ENCODE peak calls at places on chromosomes 16 and 17, in seven cellular contexts. K is H9, O is neuronal stem cell, W is mesendoderm, L is mesenchymal stem cell, U is H1, Y is trophoblast cell. J is an unnamed sample.

GRCh38 chr16:13919330-13919682 is 648 bp upstream of the ERCC4 start:
- DNase-seq in K (no peak), O (no peak), W (no peak), L (peak; percentile 74), U (no peak), Y (peak; percentile 63), J (peak; percentile 45)

GRCh38 chr16:54936979-54937672 is 6.5 kb downstream of the IRX5 start:
- DNase-seq in K (peak; percentile 79), O (peak; percentile 83), W (peak; percentile 82), L (peak; percentile 25), U (no peak), Y (no peak), J (no peak)

GRCh38 chr16:2532494-2533141 is 1.4 kb upstream of the CEMP1 start:
- DNase-seq in K (peak; percentile 88), O (no peak), W (peak; percentile 48), L (peak; percentile 78), U (no peak), Y (peak; percentile 84), J (peak; percentile 34)

GRCh38 chr17:4161179-4161559 is 18.2 kb downstream of the CYB5D2 start:
- DNase-seq in K (peak; percentile 71), O (no peak), W (peak; percentile 92), L (peak; percentile 94), U (peak; percentile 50), Y (peak; percentile 98), J (peak; percentile 93)

GRCh38 chr17:4035081-4035680 is 70.9 kb upstream of the ATP2A3 start:
- DNase-seq in K (no peak), O (no peak), W (no peak), L (no peak), U (no peak), Y (no peak), J (no peak)

GRCh38 chr17:27504188-27504995 is 48.1 kb downstream of the KSR1 start:
- DNase-seq in K (no peak), O (no peak), W (no peak), L (no peak), U (no peak), Y (no peak), J (no peak)

GRCh38 chr17:78493455-78494188 is 83.6 kb downstream of the DNAH17 start:
- DNase-seq in K (no peak), O (no peak), W (no peak), L (no peak), U (no peak), Y (peak; percentile 45), J (no peak)

GRCh38 chr17:15943971-15944719 is 785 bp upstream of the ADORA2B start:
- DNase-seq in K (no peak), O (no peak), W (no peak), L (peak; percentile 23), U (no peak), Y (peak; percentile 31), J (no peak)

GRCh38 chr16:72951916-72952315 is 96.0 kb downstream of the ZFHX3 start:
- DNase-seq in K (no peak), O (no peak), W (no peak), L (no peak), U (no peak), Y (no peak), J (no peak)

GRCh38 chr17:83089322-83090156 is 10.1 kb downstream of the METRNL start:
- DNase-seq in K (no peak), O (no peak), W (no peak), L (no peak), U (no peak), Y (peak; percentile 44), J (no peak)

GRCh38 chr17:83092186-83092585 is 12.8 kb downstream of the METRNL start:
- DNase-seq in K (no peak), O (no peak), W (no peak), L (no peak), U (no peak), Y (no peak), J (no peak)

GRCh38 chr17:83090424-83091256 is 11.2 kb downstream of the METRNL start:
- DNase-seq in K (no peak), O (no peak), W (no peak), L (no peak), U (no peak), Y (no peak), J (no peak)

GRCh38 chr17:83092931-83093330 is 13.5 kb downstream of the METRNL start:
- DNase-seq in K (no peak), O (no peak), W (no peak), L (no peak), U (no peak), Y (no peak), J (no peak)

DNA sequence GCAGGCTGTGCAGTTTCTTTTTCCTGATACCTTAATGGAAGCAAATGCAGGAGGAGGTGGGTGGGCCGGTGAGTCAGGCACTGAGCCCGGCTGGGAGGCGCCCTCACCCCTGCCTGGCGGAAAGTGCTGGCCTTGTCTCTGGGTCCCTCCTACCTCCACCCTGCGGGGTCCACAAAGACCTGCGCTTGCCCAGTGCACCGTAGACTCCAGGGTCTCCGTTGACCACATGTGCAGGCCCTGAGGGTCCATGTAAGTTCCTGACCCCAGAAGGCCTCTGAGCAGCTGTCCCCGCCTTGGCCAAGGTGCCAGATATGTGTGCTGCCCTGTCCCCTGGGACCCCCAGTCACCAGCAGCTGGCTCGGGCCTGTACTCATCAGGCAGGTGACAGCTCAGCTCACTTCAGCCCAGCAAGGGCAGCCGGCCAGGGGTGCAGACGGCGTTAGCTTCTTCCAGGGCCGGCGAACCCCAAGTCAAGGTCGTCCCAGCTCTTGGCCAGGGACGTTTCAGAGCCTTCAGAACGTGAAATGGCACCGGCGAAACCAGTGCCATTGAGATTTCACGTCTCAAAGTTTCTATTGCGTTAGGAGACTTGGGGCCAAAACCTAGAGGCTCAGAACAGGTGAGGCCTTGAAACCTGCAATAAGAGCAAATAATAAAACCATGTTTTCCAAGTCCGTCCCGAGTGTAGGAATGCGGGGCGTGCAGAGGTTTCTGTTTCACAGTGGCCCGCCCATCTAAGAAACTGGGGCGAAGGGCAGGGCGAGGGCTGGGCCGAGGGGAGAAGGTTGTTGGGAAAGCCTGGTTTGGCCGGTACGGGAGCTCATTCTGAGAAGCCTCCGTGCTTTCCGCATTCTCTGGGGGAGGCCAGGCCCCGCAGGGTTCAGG is 12.1 kb downstream of the METRNL start:
- DNase-seq in K (no peak), O (no peak), W (no peak), L (no peak), U (no peak), Y (peak; percentile 26), J (no peak)
- H2AK5ac ChIP-seq in K (no peak overlapping the region), O (peak overlapping the region; percentile 63), W (no peak overlapping the region), L (no peak overlapping the region), U (no peak overlapping the region), Y (no peak overlapping the region), J (peak overlapping the region; percentile 50)

DNA sequence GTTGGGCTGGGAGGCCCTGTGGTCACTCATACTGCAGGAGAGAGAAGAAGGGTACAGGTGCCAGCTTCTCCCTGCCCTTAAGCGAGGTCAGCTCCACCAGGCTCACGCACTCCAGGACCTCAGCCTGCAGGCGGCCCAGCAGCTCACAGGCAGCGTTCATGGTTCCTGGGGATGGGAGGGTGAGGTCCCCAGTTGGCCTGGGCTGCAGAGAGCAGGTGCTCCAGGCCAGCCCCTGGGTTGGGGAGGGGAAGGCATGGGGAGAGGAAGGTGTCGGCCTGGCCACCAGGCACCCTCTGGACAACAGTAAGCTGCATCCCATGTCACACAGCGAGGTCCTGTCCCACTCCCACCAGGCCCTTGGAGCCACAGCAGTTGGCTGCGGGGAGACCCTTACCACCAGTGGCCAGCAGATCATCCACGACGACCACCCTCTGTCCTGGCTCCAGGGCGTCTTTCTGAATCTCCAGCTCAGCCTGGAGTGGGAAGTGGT is 2.0 kb downstream of the APRT start:
- DNase-seq in K (peak; percentile 39), O (no peak), W (no peak), L (no peak), U (no peak), Y (no peak), J (no peak)
- H3K9ac ChIP-seq in K (no peak overlapping the region), O (peak overlapping the region; percentile 38), W (peak overlapping the region; percentile 97), L (peak overlapping the region; percentile 92), U (peak overlapping the region; percentile 25), Y (no peak overlapping the region), J (no peak overlapping the region)

DNA sequence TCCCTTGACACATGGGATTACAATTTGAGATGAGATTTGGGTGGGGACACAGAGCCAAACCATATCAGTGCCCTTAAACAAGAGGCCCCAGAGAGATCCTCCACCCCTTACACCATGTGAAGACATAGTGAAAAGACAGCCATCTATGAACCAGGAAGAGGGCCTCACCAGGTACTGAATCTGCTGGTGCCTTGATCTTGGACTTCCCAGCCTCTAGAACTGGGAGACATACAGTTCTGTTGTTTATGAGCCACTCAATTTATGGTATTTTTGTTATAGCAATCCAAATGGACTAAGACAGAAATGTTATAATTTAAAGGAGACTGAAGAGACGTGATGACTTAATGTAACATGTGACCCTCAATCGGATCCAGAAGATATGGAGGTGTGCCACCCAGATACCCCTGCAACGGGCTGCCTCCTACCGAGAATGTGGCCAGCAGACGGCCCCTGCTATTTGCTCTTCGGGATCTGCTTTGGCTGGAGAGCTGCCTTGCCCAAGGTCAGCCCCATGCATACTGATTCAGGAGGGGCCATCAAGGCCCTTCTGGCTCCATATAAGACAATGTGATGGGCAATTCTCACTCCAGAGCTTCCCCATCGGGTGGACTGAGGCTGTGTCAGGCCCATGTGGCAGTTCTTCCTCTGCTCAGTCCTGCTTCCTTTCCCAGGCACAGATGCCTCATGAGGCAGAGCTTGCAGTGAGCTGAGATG is 80.6 kb downstream of the NETO2 start:
- DNase-seq in K (peak; percentile 8), O (no peak), W (no peak), L (no peak), U (no peak), Y (no peak), J (no peak)
- H2AK5ac ChIP-seq in K (no peak overlapping the region), O (no peak overlapping the region), W (no peak overlapping the region), L (no peak overlapping the region), U (no peak overlapping the region), Y (no peak overlapping the region), J (no peak overlapping the region)

GRCh38 chr16:75208242-75208825 is 1.4 kb upstream of the CTRB2 start:
- DNase-seq in K (no peak), O (no peak), W (no peak), L (no peak), U (no peak), Y (peak; percentile 96), J (no peak)
- H3K9ac ChIP-seq in K (no peak overlapping the region), O (no peak overlapping the region), W (no peak overlapping the region), L (no peak overlapping the region), U (no peak overlapping the region), Y (no peak overlapping the region), J (no peak overlapping the region)

GRCh38 chr17:2071024-2071385 is 16.1 kb downstream of the HIC1 start:
- DNase-seq in K (no peak), O (no peak), W (no peak), L (no peak), U (no peak), Y (peak; percentile 11), J (no peak)
- H2AK5ac ChIP-seq in K (no peak overlapping the region), O (no peak overlapping the region), W (no peak overlapping the region), L (peak overlapping the region; percentile 16), U (peak overlapping the region; percentile 71), Y (no peak overlapping the region), J (peak overlapping the region; percentile 100)

GRCh38 chr16:67116388-67117311 is 6.9 kb downstream of the PHAF1 start:
- DNase-seq in K (no peak), O (no peak), W (no peak), L (peak; percentile 4), U (no peak), Y (no peak), J (no peak)
- H3K9ac ChIP-seq in K (no peak overlapping the region), O (no peak overlapping the region), W (no peak overlapping the region), L (peak overlapping the region; percentile 77), U (no peak overlapping the region), Y (no peak overlapping the region), J (no peak overlapping the region)

J was measured in IMR-90.